ENCODE peak calls at places on chromosomes 1 and 21, in ten cellular contexts. H, K, W, L, X, Q, J, G, M and Y are unnamed samples.

GRCh38 chr1:162753998-162754585 is 36.4 kb upstream of the HSD17B7 start:
- DNase-seq in L (no peak), H (no peak), J (no peak), W (no peak), G (no peak), M (no peak), Q (no peak), X (no peak), K (no peak), Y (peak)

GRCh38 chr1:64309468-64309867 is 106.0 kb downstream of the UBE2U start:
- DNase-seq in J (no peak), Q (no peak), X (no peak), G (no peak), H (no peak), K (no peak), W (no peak), M (no peak), L (no peak), Y (no peak)

GRCh38 chr1:100469578-100469977 is 68.4 kb upstream of the GPR88 start:
- DNase-seq in X (no peak), W (no peak), H (no peak), K (no peak), L (no peak), Q (no peak), M (no peak), J (no peak), G (no peak), Y (no peak)

GRCh38 chr1:17572264-17572985 is 32.9 kb downstream of the ARHGEF10L start:
- DNase-seq in G (no peak), X (no peak), L (no peak), H (no peak), J (no peak), K (no peak), W (peak), Q (no peak), M (no peak), Y (no peak)

GRCh38 chr1:246966502-246966901 is 34.8 kb upstream of the AHCTF1 start:
- DNase-seq in Q (no peak), M (no peak), J (no peak), W (no peak), K (no peak), X (no peak), H (no peak), L (no peak), G (no peak), Y (no peak)

GRCh38 chr1:75768021-75768420 is 18.0 kb upstream of the RABGGTB start:
- DNase-seq in Q (no peak), G (no peak), L (no peak), W (no peak), M (no peak), H (no peak), K (no peak), J (no peak), X (no peak), Y (no peak)

GRCh38 chr1:151156515-151156819 is at the start of gene TNFAIP8L2:
- DNase-seq in G (peak), L (peak), X (peak), K (no peak), Q (no peak), H (no peak), J (no peak), M (peak), W (peak), Y (no peak)

GRCh38 chr1:48109390-48110009 is 112.3 kb upstream of the TRABD2B start:
- DNase-seq in J (peak), G (no peak), M (no peak), K (peak), X (peak), H (peak), L (peak), W (peak), Q (peak), Y (peak)

GRCh38 chr21:44065428-44065827 is 41.8 kb upstream of the PWP2 start:
- DNase-seq in X (no peak), M (peak), L (no peak), G (no peak), Q (no peak), K (peak), W (no peak), J (no peak), H (peak), Y (no peak)

GRCh38 chr1:118649406-118649805 is 338.7 kb downstream of the TBX15 start:
- DNase-seq in K (no peak), Q (no peak), X (no peak), G (no peak), J (no peak), W (no peak), L (no peak), M (no peak), H (no peak), Y (no peak)

GRCh38 chr1:52825868-52826267 is 16.7 kb upstream of the ZYG11A start:
- DNase-seq in L (no peak), J (no peak), K (peak), H (peak), G (no peak), M (no peak), Q (no peak), X (no peak), W (no peak), Y (no peak)

GRCh38 chr21:39175154-39175553 is 8.1 kb downstream of the PSMG1 start:
- DNase-seq in H (peak), J (peak), L (no peak), W (no peak), K (peak), X (no peak), M (no peak), G (no peak), Q (no peak), Y (peak)

GRCh38 chr1:211859405-211859804 is 28.8 kb upstream of the LPGAT1 start:
- DNase-seq in K (no peak), Q (no peak), L (no peak), J (no peak), M (no peak), X (no peak), G (no peak), H (no peak), W (no peak), Y (no peak)

GRCh38 chr1:156816561-156817328 is at the start of gene SH2D2A:
- DNase-seq in L (peak), M (peak), Q (no peak), G (peak), H (peak), W (no peak), X (peak), K (peak), J (no peak), Y (no peak)

GRCh38 chr1:244840219-244840794 is 4.8 kb downstream of the COX20 start:
- DNase-seq in G (no peak), X (no peak), K (no peak), W (no peak), H (no peak), Q (no peak), M (no peak), L (no peak), J (no peak), Y (no peak)

GRCh38 chr21:26732442-26733221 is 112.6 kb downstream of the ADAMTS1 start:
- DNase-seq in G (peak), M (no peak), L (peak), X (no peak), W (peak), K (peak), H (peak), J (peak), Q (peak), Y (peak)

GRCh38 chr1:203572134-203572625 is 54.5 kb upstream of the ATP2B4 start:
- DNase-seq in J (no peak), X (no peak), L (no peak), G (no peak), Q (peak), M (no peak), H (peak), W (peak), K (peak), Y (peak)

GRCh38 chr1:39409055-39409816 is 82.2 kb upstream of the BMP8A start:
- DNase-seq in Q (no peak), J (peak), W (peak), G (peak), H (peak), X (peak), L (peak), K (peak), M (no peak), Y (peak)

GRCh38 chr1:10031461-10031860 is 1.3 kb upstream of the UBE4B start:
- DNase-seq in W (no peak), M (no peak), H (peak), X (no peak), Q (no peak), G (no peak), J (peak), L (no peak), K (peak), Y (peak)

GRCh38 chr1:4978660-4979390 is 324.4 kb downstream of the AJAP1 start:
- DNase-seq in J (no peak), H (no peak), L (no peak), W (no peak), K (no peak), Q (no peak), X (no peak), G (no peak), M (no peak), Y (no peak)

GRCh38 chr1:109425902-109426277 is 358 bp downstream of the PSMA5 start:
- DNase-seq in J (peak), L (peak), Q (no peak), G (no peak), W (no peak), H (no peak), K (peak), X (no peak), M (no peak), Y (no peak)

GRCh38 chr1:62286778-62287224 is 32.4 kb downstream of the KANK4 start:
- DNase-seq in M (no peak), J (no peak), W (peak), G (no peak), H (no peak), X (no peak), L (no peak), Q (no peak), K (no peak), Y (peak)

GRCh38 chr1:113538225-113538624 is 147.9 kb downstream of the MAGI3 start:
- DNase-seq in K (peak), Q (no peak), J (no peak), G (no peak), H (peak), L (no peak), W (no peak), X (no peak), M (no peak), Y (peak)
- TF ChIP-seq CTCF in K (no peak), Q (no peak), J (no peak), G (no peak), H (no peak), L (no peak), W (no peak), X (no peak), M (no peak), Y (no peak)

GRCh38 chr1:243525085-243525487 is 269.2 kb downstream of the SDCCAG8 start:
- DNase-seq in X (no peak), K (peak), L (no peak), Q (peak), W (no peak), M (no peak), G (no peak), J (peak), H (peak), Y (peak)
- H3K4me3 ChIP-seq in X (no peak), K (no peak), L (no peak), Q (no peak), W (no peak), M (no peak), G (no peak), J (no peak), H (no peak), Y (no peak)

GRCh38 chr21:46635324-46636180 is at the start of gene PRMT2:
- DNase-seq in J (peak), G (peak), H (peak), X (peak), M (peak), Q (peak), L (peak), W (peak), K (peak), Y (peak)

GRCh38 chr21:46633561-46633960 is 1.9 kb upstream of the PRMT2 start:
- DNase-seq in X (no peak), K (no peak), H (no peak), Q (no peak), J (no peak), L (no peak), M (no peak), G (no peak), W (no peak), Y (no peak)

GRCh38 chr21:46634427-46634826 is 1.0 kb upstream of the PRMT2 start:
- DNase-seq in H (no peak), W (no peak), Q (no peak), X (no peak), J (no peak), G (peak), L (no peak), M (no peak), K (no peak), Y (no peak)

GRCh38 chr21:46636181-46636512 is 673 bp downstream of the PRMT2 start:
- DNase-seq in G (no peak), W (no peak), X (no peak), Q (no peak), L (no peak), K (no peak), J (no peak), H (no peak), M (no peak), Y (no peak)

GRCh38 chr21:46634966-46635323 is 529 bp upstream of the PRMT2 start:
- DNase-seq in G (no peak), M (no peak), H (peak), K (peak), L (peak), Q (peak), J (peak), W (peak), X (peak), Y (peak)
- TF ChIP-seq CTCF in G (peak), M (no peak), H (no peak), K (peak), L (no peak), Q (no peak), J (no peak), W (peak), X (no peak), Y (peak)

DNA sequence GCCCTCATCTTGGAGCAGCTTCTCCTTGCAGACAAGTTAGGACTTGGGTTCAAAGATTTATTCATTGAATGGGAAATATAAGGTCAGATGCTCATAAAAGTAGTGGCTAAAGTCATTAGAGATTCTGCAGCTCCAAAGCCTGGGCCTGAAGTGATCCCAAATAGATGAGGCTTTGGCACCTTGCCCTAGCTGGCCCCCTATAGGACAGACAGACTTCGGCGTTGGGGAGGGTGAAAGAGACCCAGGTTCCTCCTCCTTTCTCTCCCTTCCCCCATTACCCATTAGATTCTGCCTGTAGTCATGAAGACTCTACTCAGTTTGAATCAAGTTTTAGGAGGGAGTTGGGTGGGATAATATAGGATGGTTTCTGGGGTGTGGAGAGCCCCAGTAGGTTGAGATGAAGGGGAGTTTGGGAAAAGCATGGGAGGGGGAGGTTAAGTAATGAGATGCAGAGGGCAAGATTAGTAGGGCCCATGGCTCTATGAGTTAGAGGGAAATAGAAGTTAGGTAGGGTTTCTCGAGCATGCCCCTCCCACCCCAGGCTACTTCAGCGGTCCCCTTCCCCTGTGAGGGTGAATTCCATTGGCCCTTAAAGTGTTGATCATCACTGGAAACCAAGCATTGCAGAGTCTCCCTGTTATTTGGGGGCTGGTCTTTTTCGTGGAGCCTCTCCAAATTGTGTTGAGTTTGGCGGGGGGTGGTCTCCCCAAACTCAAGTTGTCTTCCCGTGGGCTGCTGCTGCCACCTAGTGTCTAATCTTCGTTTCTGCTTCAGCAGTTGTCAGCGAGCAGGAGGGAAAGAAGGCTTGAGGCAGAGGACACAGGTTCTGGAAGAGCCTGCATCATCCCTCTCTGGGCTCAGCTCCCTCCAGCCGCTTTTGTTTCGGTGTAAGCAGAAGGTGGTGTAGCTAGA is 2.1 kb upstream of the AHDC1 start:
- DNase-seq in G (no peak), J (peak), W (peak), H (peak), K (peak), Q (peak), X (no peak), L (peak), M (peak), Y (peak)
- H3K4me3 ChIP-seq in G (no peak), J (no peak), W (peak), H (no peak), K (no peak), Q (no peak), X (no peak), L (no peak), M (no peak), Y (no peak)

GRCh38 chr1:184310157-184310819 is 76.5 kb upstream of the C1orf21 start:
- DNase-seq in Q (no peak), J (no peak), G (no peak), W (no peak), L (no peak), H (no peak), X (no peak), K (no peak), M (no peak), Y (no peak)
- TF ChIP-seq CTCF in Q (no peak), J (no peak), G (no peak), W (no peak), L (no peak), H (no peak), X (no peak), K (no peak), M (no peak), Y (no peak)

GRCh38 chr1:19818324-19818723 is 3.2 kb upstream of the RNF186 start:
- DNase-seq in Q (no peak), J (no peak), M (no peak), X (no peak), G (no peak), W (no peak), L (no peak), H (no peak), K (no peak), Y (no peak)

GRCh38 chr1:19814681-19815503 is at the start of gene RNF186:
- DNase-seq in W (no peak), G (peak), H (no peak), K (no peak), X (no peak), M (no peak), L (no peak), Q (no peak), J (no peak), Y (no peak)

GRCh38 chr1:19814244-19814661 is 830 bp downstream of the RNF186 start:
- DNase-seq in G (no peak), H (no peak), J (no peak), Q (no peak), X (no peak), W (no peak), M (no peak), K (no peak), L (no peak), Y (no peak)

GRCh38 chr1:19817160-19817559 is 2.1 kb upstream of the RNF186 start:
- DNase-seq in Q (no peak), G (no peak), H (no peak), L (no peak), K (no peak), J (no peak), M (no peak), X (no peak), W (no peak), Y (no peak)

DNA sequence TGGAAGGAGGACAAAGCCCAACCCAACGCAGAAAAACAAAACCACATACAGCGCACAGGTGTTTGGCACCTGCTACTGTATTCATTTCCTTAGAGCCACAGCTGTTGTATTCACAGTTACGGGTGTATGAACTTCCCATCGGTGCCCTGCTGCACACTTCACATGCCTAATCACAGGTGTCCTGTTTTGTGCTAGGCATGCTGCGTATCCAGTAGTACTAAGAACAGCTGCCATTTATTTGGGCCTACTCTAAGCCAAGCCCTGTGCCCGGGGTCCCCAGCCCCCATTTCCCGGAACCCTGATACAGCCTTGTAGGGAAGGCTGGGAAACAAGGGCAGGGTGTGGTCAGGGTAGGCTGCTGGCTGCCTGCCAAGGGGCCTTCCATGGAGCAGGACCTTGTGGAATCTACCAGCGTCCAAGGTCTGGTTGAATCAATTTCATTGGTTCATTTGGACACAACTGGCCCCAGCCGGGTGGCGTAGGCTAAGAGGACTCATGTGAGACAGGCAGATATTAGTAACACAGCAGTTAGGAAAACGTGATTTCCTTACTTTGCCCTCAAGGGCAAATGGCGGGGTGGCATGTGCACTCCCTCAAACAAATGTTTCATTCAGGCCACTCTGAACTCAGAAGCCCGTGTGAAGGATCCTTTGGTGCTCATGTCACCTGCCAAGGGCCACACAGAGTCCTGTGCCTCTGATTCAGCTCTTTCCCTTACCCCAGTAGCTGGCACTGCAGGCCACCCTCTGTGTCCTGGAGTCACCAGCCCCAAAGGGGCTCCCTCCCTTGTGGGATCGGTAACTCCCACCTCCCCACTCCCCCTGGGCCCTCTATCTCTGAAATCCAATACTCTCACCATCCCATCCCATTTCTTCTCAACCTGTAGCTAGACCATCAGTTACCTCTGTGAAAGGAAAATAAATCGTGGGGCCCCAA is 986 bp upstream of the RNF186 start:
- DNase-seq in L (peak), X (no peak), M (no peak), K (no peak), H (no peak), W (no peak), Q (no peak), G (no peak), J (no peak), Y (no peak)
- H3K4me3 ChIP-seq in L (no peak), X (no peak), M (no peak), K (no peak), H (no peak), W (no peak), Q (no peak), G (no peak), J (no peak), Y (no peak)

DNA sequence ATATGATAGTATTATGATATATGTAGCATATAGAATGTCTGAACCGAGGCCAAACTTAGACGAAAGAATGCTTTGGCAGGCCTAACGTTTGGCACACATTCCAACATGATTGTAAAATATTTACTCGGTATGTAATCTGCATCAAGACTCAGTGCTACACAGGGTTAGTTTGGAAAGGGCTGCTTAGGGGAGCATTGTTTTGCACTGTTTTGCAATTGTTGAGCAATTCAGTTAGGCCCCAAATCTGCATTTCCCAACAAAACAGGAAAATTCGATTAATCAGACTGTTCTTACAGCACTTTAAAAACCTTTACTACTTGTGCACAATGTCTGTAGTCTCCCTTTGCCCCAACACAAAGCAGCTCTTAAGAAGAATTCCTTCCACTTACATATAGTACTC is 216.1 kb upstream of the NEGR1 start:
- DNase-seq in W (no peak), K (peak), J (no peak), H (peak), L (no peak), M (no peak), X (no peak), G (no peak), Q (no peak), Y (no peak)
- TF ChIP-seq CTCF in W (no peak), K (no peak), J (no peak), H (no peak), L (no peak), M (no peak), X (no peak), G (no peak), Q (no peak), Y (no peak)